ENCODE peak calls at places on chromosome 13, in four cellular contexts. One of them, this sample, is unnamed.
A peak's percentile ranks its signal among the peaks of the same experiment; 100 is the strongest.

GRCh38 chr13:67223742-67224141 is 6.4 kb downstream of the PCDH9 start:
- DNase-seq in A549: no peak
- DNase-seq in endothelial cell of umbilical vein: no peak
- DNase-seq in thoracic aorta: no peak
- DNase-seq in this sample: no peak

GRCh38 chr13:101529419-101529818 is 76.9 kb downstream of the ITGBL1 start:
- DNase-seq in A549: no peak
- DNase-seq in endothelial cell of umbilical vein: no peak
- DNase-seq in thoracic aorta: no peak
- DNase-seq in this sample: no peak

GRCh38 chr13:31860002-31860401 is 120.7 kb downstream of the RXFP2 start:
- DNase-seq in A549: no peak
- DNase-seq in endothelial cell of umbilical vein: no peak
- DNase-seq in thoracic aorta: no peak
- DNase-seq in this sample: peak; percentile 59

GRCh38 chr13:98825659-98826058 is 73.2 kb upstream of the SLC15A1 start:
- DNase-seq in A549: no peak
- DNase-seq in endothelial cell of umbilical vein: no peak
- DNase-seq in thoracic aorta: no peak
- DNase-seq in this sample: no peak

GRCh38 chr13:47215741-47216140 is 318.9 kb upstream of the HTR2A start:
- DNase-seq in A549: peak; percentile 1
- DNase-seq in endothelial cell of umbilical vein: no peak
- DNase-seq in thoracic aorta: no peak
- DNase-seq in this sample: no peak

GRCh38 chr13:105597573-105597972 is 937.9 kb downstream of the EFNB2 start:
- DNase-seq in A549: no peak
- DNase-seq in endothelial cell of umbilical vein: no peak
- DNase-seq in thoracic aorta: no peak
- DNase-seq in this sample: no peak

GRCh38 chr13:56869671-56870070 is 271.0 kb upstream of the PRR20A start:
- DNase-seq in A549: no peak
- DNase-seq in endothelial cell of umbilical vein: no peak
- DNase-seq in thoracic aorta: no peak
- DNase-seq in this sample: no peak

GRCh38 chr13:89550842-89551422 is 1796.6 kb upstream of the MIR17HG start:
- DNase-seq in A549: no peak
- DNase-seq in endothelial cell of umbilical vein: peak; percentile 36
- DNase-seq in thoracic aorta: no peak
- DNase-seq in this sample: no peak

GRCh38 chr13:28574617-28575142 is 79.8 kb upstream of the FLT1 start:
- DNase-seq in A549: peak; percentile 86
- DNase-seq in endothelial cell of umbilical vein: peak; percentile 98
- DNase-seq in thoracic aorta: no peak
- DNase-seq in this sample: no peak

GRCh38 chr13:47399599-47399998 is 502.7 kb upstream of the HTR2A start:
- DNase-seq in A549: no peak
- DNase-seq in endothelial cell of umbilical vein: no peak
- DNase-seq in thoracic aorta: no peak
- DNase-seq in this sample: no peak

GRCh38 chr13:109687559-109688448 is 98.6 kb downstream of the IRS2 start:
- DNase-seq in A549: no peak
- DNase-seq in endothelial cell of umbilical vein: no peak
- DNase-seq in thoracic aorta: no peak
- DNase-seq in this sample: no peak

GRCh38 chr13:110957181-110957884 is 42.5 kb upstream of the ANKRD10 start:
- DNase-seq in A549: peak; percentile 32
- DNase-seq in endothelial cell of umbilical vein: no peak
- DNase-seq in thoracic aorta: no peak
- DNase-seq in this sample: no peak

GRCh38 chr13:36163809-36164308 is 32.7 kb upstream of the DCLK1 start:
- DNase-seq in A549: no peak
- DNase-seq in endothelial cell of umbilical vein: no peak
- DNase-seq in thoracic aorta: no peak
- DNase-seq in this sample: peak; percentile 76

GRCh38 chr13:22126433-22127021 is 455.7 kb downstream of the FGF9 start:
- DNase-seq in A549: no peak
- DNase-seq in endothelial cell of umbilical vein: no peak
- DNase-seq in thoracic aorta: no peak
- DNase-seq in this sample: no peak

GRCh38 chr13:100089633-100090032 is 740 bp downstream of the PCCA start:
- DNase-seq in A549: no peak
- DNase-seq in endothelial cell of umbilical vein: peak; percentile 51
- DNase-seq in thoracic aorta: no peak
- DNase-seq in this sample: no peak

GRCh38 chr13:33296793-33297425 is 11.4 kb upstream of the STARD13 start:
- DNase-seq in A549: no peak
- DNase-seq in endothelial cell of umbilical vein: no peak
- DNase-seq in thoracic aorta: no peak
- DNase-seq in this sample: no peak

GRCh38 chr13:83168575-83168974 is 713.7 kb downstream of the SLITRK1 start:
- DNase-seq in A549: no peak
- DNase-seq in endothelial cell of umbilical vein: no peak
- DNase-seq in thoracic aorta: no peak
- DNase-seq in this sample: no peak

GRCh38 chr13:64041296-64041695 is 2625.6 kb upstream of the PCDH20 start:
- DNase-seq in A549: no peak
- DNase-seq in endothelial cell of umbilical vein: no peak
- DNase-seq in thoracic aorta: no peak
- DNase-seq in this sample: no peak